ENCODE peak calls at places on chromosomes 5 and 9, in five cellular contexts. O is stomach, Z is upper lobe of left lung, X is A549, E is SK-N-SH. I is an unnamed sample. For H3K9me3, the result is how much of the 10 kb centered on the place peaks cover.

GRCh38 chr5:90506221-90506620 is 23.2 kb downstream of the LYSMD3 start:
- DNase-seq in O (no peak), Z (no peak), X (no peak), E (no peak), I (no peak)

GRCh38 chr5:112583166-112583565 is 154.5 kb upstream of the APC start:
- DNase-seq in O (no peak), Z (no peak), X (no peak), E (no peak), I (no peak)

GRCh38 chr9:95506692-95507455 is 9.9 kb downstream of the PTCH1 start:
- DNase-seq in O (peak), Z (peak), X (peak), E (peak), I (no peak)

GRCh38 chr5:144822544-144822943 is 651.9 kb downstream of the KCTD16 start:
- DNase-seq in O (no peak), Z (no peak), X (no peak), E (no peak), I (no peak)

GRCh38 chr5:378301-378891 is 56.9 kb downstream of the AHRR start:
- DNase-seq in O (no peak), Z (peak), X (no peak), E (peak), I (no peak)

GRCh38 chr9:19471737-19472648 is 63.2 kb downstream of the ACER2 start:
- DNase-seq in O (peak), Z (peak), X (peak), E (peak), I (no peak)

GRCh38 chr5:923473-923873 is 30.8 kb downstream of the TRIP13 start:
- DNase-seq in O (peak), Z (peak), X (peak), E (peak), I (peak)

GRCh38 chr5:141050622-141051525 is at the start of gene PCDHB1:
- DNase-seq in O (no peak), Z (no peak), X (no peak), E (peak), I (no peak)

GRCh38 chr5:62785588-62785987 is 207.0 kb downstream of the LRRC70 start:
- DNase-seq in O (no peak), Z (no peak), X (no peak), E (no peak), I (no peak)
- H3K27ac ChIP-seq in O (no peak), Z (no peak), X (no peak), E (no peak), I (no peak)

GRCh38 chr5:126628102-126628501 is 27.4 kb downstream of the PHAX start:
- DNase-seq in O (no peak), Z (no peak), X (no peak), E (no peak), I (no peak)
- H3K9me3 ChIP-seq in O (under half), Z (under half), X (under half), E (under half), I (under half)

DNA sequence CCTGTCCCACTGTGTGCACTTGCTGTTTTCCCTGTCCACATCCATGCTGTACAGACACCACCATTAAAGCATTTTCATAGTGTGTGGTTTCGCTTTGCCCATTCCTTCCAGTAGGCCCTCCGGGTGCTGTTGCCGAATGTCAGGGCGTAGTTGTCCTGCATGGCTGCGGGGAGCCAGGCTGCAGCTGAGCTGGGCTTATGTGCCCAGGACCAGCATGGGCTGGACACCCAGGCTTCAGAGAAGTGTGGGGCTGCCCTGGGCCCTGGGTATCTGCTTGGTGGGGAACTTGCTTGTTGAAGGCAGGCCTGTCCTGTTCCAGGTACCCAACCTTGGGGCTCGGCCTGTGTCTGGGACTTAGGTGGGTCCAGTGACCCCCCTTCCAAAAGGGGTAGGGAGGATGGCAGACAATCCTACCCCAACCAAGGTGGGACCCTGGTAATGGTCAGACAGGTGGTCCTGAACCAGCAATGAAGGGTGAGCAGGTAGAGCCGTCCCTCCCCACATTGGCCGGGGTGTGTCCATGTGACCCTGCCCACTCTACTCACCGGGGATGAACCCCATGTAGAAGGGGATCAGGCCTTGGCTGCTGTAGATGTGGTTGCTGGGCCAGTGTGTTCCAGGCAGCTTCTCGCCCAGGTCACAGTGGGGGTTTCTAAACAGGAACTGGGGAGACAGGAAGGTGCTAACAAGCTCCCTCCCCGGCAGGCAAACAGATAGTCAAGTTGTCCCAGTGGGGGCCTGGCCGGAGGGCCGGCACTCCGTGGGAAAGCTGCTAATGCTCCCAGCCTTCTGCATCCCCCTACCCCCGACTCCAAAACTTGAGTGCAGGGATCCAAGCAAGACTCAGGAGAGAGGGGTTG is 2.8 kb downstream of the TUBB4B start:
- DNase-seq in O (no peak), Z (no peak), X (no peak), E (no peak), I (no peak)
- TF ChIP-seq EP300 in O (no peak), Z (no peak), X (no peak), E (no peak), I (no peak)

GRCh38 chr9:128399851-128400250 is 20.8 kb upstream of the CERCAM start:
- DNase-seq in O (no peak), Z (no peak), X (no peak), E (no peak), I (no peak)
- H3K27ac ChIP-seq in O (no peak), Z (no peak), X (no peak), E (no peak), I (no peak)

GRCh38 chr5:165735388-165735787 is 2230.0 kb downstream of the MAT2B start:
- DNase-seq in O (no peak), Z (no peak), X (no peak), E (no peak), I (no peak)
- H3K9me3 ChIP-seq in O (under half), Z (under half), X (under half), E (under half), I (under half)